ENCODE peak calls at places on chromosomes 2 and 18, in seven cellular contexts. One of them, this sample, is unnamed.

GRCh38 chr2:99101697-99102096 is 39.8 kb upstream of the C2orf15 start:
- DNase-seq in K562: peak; percentile 7
- DNase-seq in GM23338: peak; percentile 15
- DNase-seq in SK-N-SH: no peak
- DNase-seq in GM12878: no peak
- DNase-seq in A549: no peak
- DNase-seq in HCT116: no peak
- DNase-seq in this sample: no peak

GRCh38 chr2:105546623-105546964 is 147.7 kb upstream of the FHL2 start:
- DNase-seq in HCT116: no peak
- DNase-seq in SK-N-SH: no peak
- DNase-seq in K562: no peak
- DNase-seq in GM12878: no peak
- DNase-seq in A549: no peak
- DNase-seq in GM23338: no peak
- DNase-seq in this sample: no peak

GRCh38 chr2:107107351-107107750 is 221.4 kb upstream of the ST6GAL2 start:
- DNase-seq in HCT116: no peak
- DNase-seq in GM12878: no peak
- DNase-seq in SK-N-SH: no peak
- DNase-seq in A549: no peak
- DNase-seq in K562: no peak
- DNase-seq in GM23338: no peak
- DNase-seq in this sample: no peak

GRCh38 chr2:240643811-240644150 is 18.5 kb downstream of the GPR35 start:
- DNase-seq in HCT116: no peak
- DNase-seq in A549: no peak
- DNase-seq in GM23338: no peak
- DNase-seq in K562: no peak
- DNase-seq in SK-N-SH: no peak
- DNase-seq in GM12878: no peak
- DNase-seq in this sample: no peak

GRCh38 chr18:13014818-13015217 is 23.7 kb downstream of the CEP192 start:
- DNase-seq in HCT116: no peak
- DNase-seq in A549: no peak
- DNase-seq in K562: no peak
- DNase-seq in GM23338: no peak
- DNase-seq in SK-N-SH: no peak
- DNase-seq in GM12878: no peak
- DNase-seq in this sample: no peak

GRCh38 chr2:19357383-19358241 is 811 bp downstream of the OSR1 start:
- DNase-seq in GM23338: peak; percentile 64
- DNase-seq in SK-N-SH: peak; percentile 46
- DNase-seq in GM12878: no peak
- DNase-seq in A549: no peak
- DNase-seq in K562: no peak
- DNase-seq in HCT116: no peak
- DNase-seq in this sample: no peak

GRCh38 chr2:8682719-8683667 is 1.1 kb downstream of the ID2 start:
- DNase-seq in K562: no peak
- DNase-seq in GM23338: peak; percentile 32
- DNase-seq in HCT116: peak; percentile 8
- DNase-seq in A549: peak; percentile 51
- DNase-seq in GM12878: no peak
- DNase-seq in SK-N-SH: peak; percentile 77
- DNase-seq in this sample: no peak

GRCh38 chr2:158902005-158902398 is 66.4 kb upstream of the TANC1 start:
- DNase-seq in SK-N-SH: no peak
- DNase-seq in HCT116: no peak
- DNase-seq in GM23338: no peak
- DNase-seq in K562: no peak
- DNase-seq in GM12878: no peak
- DNase-seq in A549: no peak
- DNase-seq in this sample: no peak

GRCh38 chr2:128986867-128987268 is 668.2 kb upstream of the HS6ST1 start:
- DNase-seq in GM12878: no peak
- DNase-seq in HCT116: no peak
- DNase-seq in GM23338: no peak
- DNase-seq in A549: no peak
- DNase-seq in K562: no peak
- DNase-seq in SK-N-SH: no peak
- DNase-seq in this sample: no peak

GRCh38 chr2:62284471-62284870 is 88.6 kb downstream of the B3GNT2 start:
- DNase-seq in GM12878: no peak
- DNase-seq in GM23338: no peak
- DNase-seq in A549: no peak
- DNase-seq in HCT116: no peak
- DNase-seq in K562: no peak
- DNase-seq in SK-N-SH: no peak
- DNase-seq in this sample: no peak

GRCh38 chr18:32624182-32624723 is 148.6 kb downstream of the KLHL14 start:
- DNase-seq in K562: no peak
- DNase-seq in GM23338: no peak
- DNase-seq in SK-N-SH: no peak
- DNase-seq in A549: no peak
- DNase-seq in GM12878: no peak
- DNase-seq in HCT116: no peak
- DNase-seq in this sample: no peak

GRCh38 chr18:61159246-61159645 is 174.0 kb upstream of the CDH20 start:
- DNase-seq in GM12878: no peak
- DNase-seq in HCT116: no peak
- DNase-seq in A549: no peak
- DNase-seq in K562: no peak
- DNase-seq in SK-N-SH: no peak
- DNase-seq in GM23338: no peak
- DNase-seq in this sample: no peak

GRCh38 chr18:9188359-9189231 is 52.0 kb downstream of the ANKRD12 start:
- DNase-seq in GM12878: no peak
- DNase-seq in K562: no peak
- DNase-seq in HCT116: no peak
- DNase-seq in SK-N-SH: no peak
- DNase-seq in GM23338: no peak
- DNase-seq in A549: no peak
- DNase-seq in this sample: no peak

GRCh38 chr2:101844055-101844635 is 146.6 kb downstream of the MAP4K4 start:
- DNase-seq in A549: no peak
- DNase-seq in GM12878: no peak
- DNase-seq in HCT116: no peak
- DNase-seq in K562: no peak
- DNase-seq in GM23338: no peak
- DNase-seq in SK-N-SH: no peak
- DNase-seq in this sample: no peak

GRCh38 chr18:27213123-27213717 is 28.1 kb upstream of the CHST9 start:
- DNase-seq in GM23338: peak; percentile 34
- DNase-seq in HCT116: no peak
- DNase-seq in A549: no peak
- DNase-seq in GM12878: no peak
- DNase-seq in SK-N-SH: no peak
- DNase-seq in K562: no peak
- DNase-seq in this sample: no peak

GRCh38 chr2:142991295-142991694 is 113.8 kb downstream of the KYNU start:
- DNase-seq in HCT116: no peak
- DNase-seq in A549: no peak
- DNase-seq in GM12878: no peak
- DNase-seq in SK-N-SH: no peak
- DNase-seq in K562: no peak
- DNase-seq in GM23338: no peak
- DNase-seq in this sample: no peak

GRCh38 chr2:113248997-113249770 is 29.5 kb downstream of the PAX8 start:
- DNase-seq in HCT116: peak; percentile 51
- DNase-seq in GM12878: peak; percentile 23
- DNase-seq in GM23338: peak; percentile 78
- DNase-seq in A549: peak; percentile 83
- DNase-seq in SK-N-SH: peak; percentile 77
- DNase-seq in K562: peak; percentile 78
- DNase-seq in this sample: peak; percentile 61

GRCh38 chr2:18253686-18254197 is 306.7 kb downstream of the RDH14 start:
- DNase-seq in GM23338: peak; percentile 24
- DNase-seq in HCT116: no peak
- DNase-seq in GM12878: no peak
- DNase-seq in A549: no peak
- DNase-seq in K562: no peak
- DNase-seq in SK-N-SH: no peak
- DNase-seq in this sample: no peak

GRCh38 chr2:172473167-172473566 is 45.8 kb downstream of the ITGA6 start:
- DNase-seq in HCT116: no peak
- DNase-seq in GM23338: no peak
- DNase-seq in GM12878: no peak
- DNase-seq in K562: no peak
- DNase-seq in SK-N-SH: no peak
- DNase-seq in A549: no peak
- DNase-seq in this sample: no peak

GRCh38 chr2:47833516-47833968 is 50.6 kb downstream of the MSH6 start:
- DNase-seq in A549: no peak
- DNase-seq in SK-N-SH: no peak
- DNase-seq in GM12878: peak; percentile 9
- DNase-seq in GM23338: no peak
- DNase-seq in HCT116: no peak
- DNase-seq in K562: no peak
- DNase-seq in this sample: no peak

GRCh38 chr18:50662177-50662576 is 102.3 kb downstream of the MAPK4 start:
- DNase-seq in SK-N-SH: peak; percentile 39
- DNase-seq in A549: peak; percentile 36
- DNase-seq in K562: peak; percentile 27
- DNase-seq in GM12878: no peak
- DNase-seq in HCT116: peak; percentile 8
- DNase-seq in GM23338: peak; percentile 73
- DNase-seq in this sample: no peak

GRCh38 chr2:172429351-172429968 is 2.1 kb downstream of the ITGA6 start:
- DNase-seq in GM23338: no peak
- DNase-seq in SK-N-SH: no peak
- DNase-seq in GM12878: no peak
- DNase-seq in K562: no peak
- DNase-seq in HCT116: no peak
- DNase-seq in A549: no peak
- DNase-seq in this sample: no peak

GRCh38 chr2:69642709-69643601 is 584 bp downstream of the AAK1 start:
- DNase-seq in K562: peak; percentile 71
- DNase-seq in SK-N-SH: peak; percentile 55
- DNase-seq in HCT116: no peak
- DNase-seq in A549: peak; percentile 54
- DNase-seq in GM12878: no peak
- DNase-seq in GM23338: peak; percentile 75
- DNase-seq in this sample: peak; percentile 56

GRCh38 chr2:69660637-69661036 is 17.1 kb upstream of the AAK1 start:
- DNase-seq in A549: no peak
- DNase-seq in SK-N-SH: peak; percentile 10
- DNase-seq in K562: no peak
- DNase-seq in HCT116: no peak
- DNase-seq in GM12878: no peak
- DNase-seq in GM23338: no peak
- DNase-seq in this sample: no peak

GRCh38 chr2:31675485-31675901 is 94.8 kb upstream of the SRD5A2 start:
- DNase-seq in K562: no peak
- DNase-seq in A549: peak; percentile 55
- DNase-seq in GM23338: peak; percentile 52
- DNase-seq in HCT116: peak; percentile 15
- DNase-seq in SK-N-SH: no peak
- DNase-seq in GM12878: no peak
- DNase-seq in this sample: no peak

GRCh38 chr18:78757014-78757413 is 222.6 kb upstream of the SALL3 start:
- DNase-seq in A549: no peak
- DNase-seq in SK-N-SH: no peak
- DNase-seq in K562: no peak
- DNase-seq in GM12878: no peak
- DNase-seq in GM23338: no peak
- DNase-seq in HCT116: no peak
- DNase-seq in this sample: no peak

GRCh38 chr18:24274822-24275221 is 122.8 kb downstream of the OSBPL1A start:
- DNase-seq in GM23338: no peak
- DNase-seq in K562: no peak
- DNase-seq in GM12878: no peak
- DNase-seq in HCT116: no peak
- DNase-seq in SK-N-SH: no peak
- DNase-seq in A549: no peak
- DNase-seq in this sample: no peak

GRCh38 chr2:188601927-188602326 is 310.3 kb downstream of the GULP1 start:
- DNase-seq in GM23338: no peak
- DNase-seq in A549: no peak
- DNase-seq in K562: no peak
- DNase-seq in GM12878: no peak
- DNase-seq in SK-N-SH: no peak
- DNase-seq in HCT116: no peak
- DNase-seq in this sample: no peak

GRCh38 chr2:241895732-241896641 is 26.5 kb downstream of the RTP5 start:
- DNase-seq in GM23338: no peak
- DNase-seq in SK-N-SH: peak; percentile 44
- DNase-seq in GM12878: no peak
- DNase-seq in A549: peak; percentile 55
- DNase-seq in K562: no peak
- DNase-seq in HCT116: no peak
- DNase-seq in this sample: no peak

GRCh38 chr2:239263937-239264837 is 136.6 kb downstream of the HDAC4 start:
- DNase-seq in HCT116: no peak
- DNase-seq in SK-N-SH: no peak
- DNase-seq in GM12878: no peak
- DNase-seq in A549: no peak
- DNase-seq in GM23338: no peak
- DNase-seq in K562: no peak
- DNase-seq in this sample: no peak
- TF ChIP-seq REST in HCT116: no peak
- TF ChIP-seq REST in SK-N-SH: no peak
- TF ChIP-seq REST in GM12878: no peak
- TF ChIP-seq REST in A549: no peak
- TF ChIP-seq REST in GM23338: no peak
- TF ChIP-seq REST in K562: no peak
- TF ChIP-seq REST in this sample: no peak

GRCh38 chr2:949384-949893 is 1.2 kb upstream of the SNTG2 start:
- DNase-seq in GM23338: peak; percentile 42
- DNase-seq in SK-N-SH: no peak
- DNase-seq in A549: no peak
- DNase-seq in HCT116: no peak
- DNase-seq in K562: no peak
- DNase-seq in GM12878: no peak
- DNase-seq in this sample: no peak
- TF ChIP-seq CTCF in GM23338: no peak
- TF ChIP-seq CTCF in SK-N-SH: no peak
- TF ChIP-seq CTCF in A549: no peak
- TF ChIP-seq CTCF in HCT116: no peak
- TF ChIP-seq CTCF in K562: no peak
- TF ChIP-seq CTCF in GM12878: no peak
- TF ChIP-seq CTCF in this sample: no peak

GRCh38 chr2:238893349-238894000 is 45.6 kb downstream of the TWIST2 start:
- DNase-seq in GM12878: no peak
- DNase-seq in SK-N-SH: no peak
- DNase-seq in A549: no peak
- DNase-seq in HCT116: no peak
- DNase-seq in GM23338: no peak
- DNase-seq in K562: no peak
- DNase-seq in this sample: no peak
- H3K4me1 ChIP-seq in GM12878: no peaks in the 10 kb centered on the region
- H3K4me1 ChIP-seq in SK-N-SH: no peaks in the 10 kb centered on the region
- H3K4me1 ChIP-seq in A549: no peaks in the 10 kb centered on the region
- H3K4me1 ChIP-seq in HCT116: peaks cover 15% of the 10 kb centered on the region
- H3K4me1 ChIP-seq in GM23338: no peaks in the 10 kb centered on the region
- H3K4me1 ChIP-seq in K562: no peaks in the 10 kb centered on the region
- H3K4me1 ChIP-seq in this sample: peaks cover 3% of the 10 kb centered on the region

DNA sequence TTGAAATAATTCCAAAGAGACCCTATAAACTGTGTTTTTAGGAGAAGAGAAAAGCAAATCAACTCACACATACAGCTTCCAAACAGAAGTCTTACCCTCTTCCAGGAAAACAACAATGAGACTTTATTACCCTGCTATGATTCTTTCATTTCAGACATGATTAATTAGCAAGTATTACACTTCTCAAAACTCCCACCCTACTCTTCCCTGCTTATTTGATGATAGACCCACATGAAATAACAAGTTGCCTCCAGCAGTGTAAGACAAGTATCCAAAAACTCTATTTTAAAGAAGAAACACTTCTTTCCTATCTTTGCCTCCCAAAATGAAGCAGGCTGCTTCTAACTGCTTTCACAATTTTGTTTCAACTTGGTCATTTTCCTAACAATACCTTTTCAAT is 4.1 kb downstream of the FIGN start:
- DNase-seq in HCT116: no peak
- DNase-seq in GM12878: no peak
- DNase-seq in GM23338: no peak
- DNase-seq in K562: no peak
- DNase-seq in SK-N-SH: no peak
- DNase-seq in A549: no peak
- DNase-seq in this sample: no peak
- TF ChIP-seq REST in HCT116: no peak
- TF ChIP-seq REST in GM12878: no peak
- TF ChIP-seq REST in GM23338: no peak
- TF ChIP-seq REST in K562: no peak
- TF ChIP-seq REST in SK-N-SH: no peak
- TF ChIP-seq REST in A549: no peak
- TF ChIP-seq REST in this sample: no peak